ENCODE peak calls at places on chromosomes 7 and 10, in eight cellular contexts. One of them, this sample, is unnamed.

GRCh38 chr7:106814887-106815286 is 50.2 kb upstream of the PIK3CG start:
- DNase-seq in suprapubic skin: no peak
- DNase-seq in A549: no peak
- DNase-seq in sigmoid colon: no peak
- DNase-seq in upper lobe of left lung: no peak
- DNase-seq in tibial nerve: no peak
- DNase-seq in transverse colon: no peak
- DNase-seq in ovary: no peak
- DNase-seq in this sample: no peak

GRCh38 chr7:127415060-127415742 is 22.7 kb upstream of the ZNF800 start:
- DNase-seq in A549: no peak
- DNase-seq in suprapubic skin: no peak
- DNase-seq in tibial nerve: no peak
- DNase-seq in upper lobe of left lung: peak
- DNase-seq in sigmoid colon: no peak
- DNase-seq in transverse colon: no peak
- DNase-seq in ovary: no peak
- DNase-seq in this sample: no peak

GRCh38 chr7:66666313-66666952 is 37.8 kb downstream of the KCTD7 start:
- DNase-seq in transverse colon: no peak
- DNase-seq in suprapubic skin: peak
- DNase-seq in upper lobe of left lung: peak
- DNase-seq in sigmoid colon: no peak
- DNase-seq in ovary: no peak
- DNase-seq in A549: no peak
- DNase-seq in tibial nerve: no peak
- DNase-seq in this sample: no peak

GRCh38 chr7:37433166-37433565 is 15.5 kb downstream of the ELMO1 start:
- DNase-seq in ovary: no peak
- DNase-seq in tibial nerve: no peak
- DNase-seq in A549: peak
- DNase-seq in suprapubic skin: no peak
- DNase-seq in upper lobe of left lung: no peak
- DNase-seq in sigmoid colon: no peak
- DNase-seq in transverse colon: no peak
- DNase-seq in this sample: no peak

GRCh38 chr7:44565097-44565794 is 8.5 kb downstream of the DDX56 start:
- DNase-seq in upper lobe of left lung: peak
- DNase-seq in A549: peak
- DNase-seq in tibial nerve: peak
- DNase-seq in transverse colon: peak
- DNase-seq in sigmoid colon: peak
- DNase-seq in suprapubic skin: no peak
- DNase-seq in ovary: peak
- DNase-seq in this sample: no peak

GRCh38 chr7:49839863-49840262 is 66.4 kb downstream of the VWC2 start:
- DNase-seq in A549: no peak
- DNase-seq in ovary: no peak
- DNase-seq in upper lobe of left lung: peak
- DNase-seq in sigmoid colon: no peak
- DNase-seq in transverse colon: no peak
- DNase-seq in tibial nerve: no peak
- DNase-seq in suprapubic skin: no peak
- DNase-seq in this sample: no peak

GRCh38 chr7:86833360-86833759 is 189.7 kb downstream of the GRM3 start:
- DNase-seq in upper lobe of left lung: no peak
- DNase-seq in transverse colon: no peak
- DNase-seq in A549: no peak
- DNase-seq in tibial nerve: no peak
- DNase-seq in suprapubic skin: no peak
- DNase-seq in ovary: no peak
- DNase-seq in sigmoid colon: no peak
- DNase-seq in this sample: no peak

GRCh38 chr7:28747404-28747803 is 210.7 kb downstream of the TRIL start:
- DNase-seq in upper lobe of left lung: no peak
- DNase-seq in ovary: no peak
- DNase-seq in suprapubic skin: no peak
- DNase-seq in sigmoid colon: no peak
- DNase-seq in transverse colon: no peak
- DNase-seq in tibial nerve: no peak
- DNase-seq in A549: no peak
- DNase-seq in this sample: no peak

GRCh38 chr7:33539198-33539597 is 366.1 kb upstream of the BMPER start:
- DNase-seq in ovary: no peak
- DNase-seq in sigmoid colon: no peak
- DNase-seq in transverse colon: no peak
- DNase-seq in suprapubic skin: no peak
- DNase-seq in tibial nerve: no peak
- DNase-seq in A549: peak
- DNase-seq in upper lobe of left lung: no peak
- DNase-seq in this sample: no peak

GRCh38 chr7:73896454-73896853 is 35.5 kb downstream of the TMEM270 start:
- DNase-seq in transverse colon: no peak
- DNase-seq in sigmoid colon: no peak
- DNase-seq in tibial nerve: no peak
- DNase-seq in upper lobe of left lung: no peak
- DNase-seq in ovary: no peak
- DNase-seq in A549: no peak
- DNase-seq in suprapubic skin: no peak
- DNase-seq in this sample: no peak

GRCh38 chr7:142774826-142775225 is 4.1 kb downstream of the PRSS2 start:
- DNase-seq in sigmoid colon: no peak
- DNase-seq in transverse colon: no peak
- DNase-seq in A549: no peak
- DNase-seq in upper lobe of left lung: no peak
- DNase-seq in suprapubic skin: no peak
- DNase-seq in ovary: no peak
- DNase-seq in tibial nerve: no peak
- DNase-seq in this sample: no peak

GRCh38 chr7:72032934-72033333 is 379.2 kb downstream of the CALN1 start:
- DNase-seq in suprapubic skin: no peak
- DNase-seq in sigmoid colon: no peak
- DNase-seq in upper lobe of left lung: no peak
- DNase-seq in A549: no peak
- DNase-seq in ovary: no peak
- DNase-seq in tibial nerve: no peak
- DNase-seq in transverse colon: no peak
- DNase-seq in this sample: no peak

GRCh38 chr10:122014652-122015248 is 25.8 kb downstream of the TACC2 start:
- DNase-seq in A549: no peak
- DNase-seq in tibial nerve: no peak
- DNase-seq in suprapubic skin: no peak
- DNase-seq in ovary: no peak
- DNase-seq in transverse colon: peak
- DNase-seq in sigmoid colon: no peak
- DNase-seq in upper lobe of left lung: no peak
- DNase-seq in this sample: no peak

GRCh38 chr10:38038107-38038931 is 27.8 kb downstream of the ZNF33A start:
- DNase-seq in upper lobe of left lung: no peak
- DNase-seq in transverse colon: no peak
- DNase-seq in A549: no peak
- DNase-seq in sigmoid colon: no peak
- DNase-seq in tibial nerve: no peak
- DNase-seq in ovary: no peak
- DNase-seq in suprapubic skin: no peak
- DNase-seq in this sample: no peak

GRCh38 chr10:110006358-110007170 is 1.2 kb upstream of the ADD3 start:
- DNase-seq in ovary: no peak
- DNase-seq in transverse colon: peak
- DNase-seq in A549: peak
- DNase-seq in tibial nerve: peak
- DNase-seq in upper lobe of left lung: no peak
- DNase-seq in sigmoid colon: peak
- DNase-seq in suprapubic skin: peak
- DNase-seq in this sample: peak

DNA sequence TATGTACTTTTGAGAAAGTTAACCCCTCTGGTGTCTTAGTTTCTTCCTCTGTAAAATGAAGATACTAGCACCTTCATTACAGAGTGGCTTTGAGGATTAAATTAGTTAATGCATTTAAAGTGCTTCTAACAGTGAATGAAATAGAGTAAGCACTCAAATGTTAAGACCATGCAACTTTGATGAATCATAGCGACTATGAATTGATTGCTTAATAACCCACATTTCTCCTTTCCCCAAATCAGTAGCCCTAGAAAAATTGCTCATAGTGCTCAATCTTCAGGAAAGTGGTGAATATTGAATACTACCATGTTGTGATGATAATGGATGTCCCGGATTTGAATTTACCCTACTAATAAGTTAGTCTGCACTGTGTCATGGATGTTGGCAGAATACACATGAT is 48.1 kb downstream of the CD36 start:
- DNase-seq in A549: no peak
- DNase-seq in upper lobe of left lung: no peak
- DNase-seq in suprapubic skin: no peak
- DNase-seq in transverse colon: no peak
- DNase-seq in ovary: no peak
- DNase-seq in sigmoid colon: no peak
- DNase-seq in tibial nerve: no peak
- DNase-seq in this sample: no peak
- TF ChIP-seq EP300 in A549: no peak
- TF ChIP-seq EP300 in upper lobe of left lung: no peak
- TF ChIP-seq EP300 in suprapubic skin: no peak
- TF ChIP-seq EP300 in transverse colon: no peak
- TF ChIP-seq EP300 in ovary: no peak
- TF ChIP-seq EP300 in sigmoid colon: no peak
- TF ChIP-seq EP300 in tibial nerve: no peak
- TF ChIP-seq EP300 in this sample: no peak

GRCh38 chr7:135753616-135754413 is 5.2 kb upstream of the FAM180A start:
- DNase-seq in upper lobe of left lung: no peak
- DNase-seq in sigmoid colon: no peak
- DNase-seq in transverse colon: no peak
- DNase-seq in A549: no peak
- DNase-seq in ovary: no peak
- DNase-seq in tibial nerve: no peak
- DNase-seq in suprapubic skin: no peak
- DNase-seq in this sample: no peak
- TF ChIP-seq CTCF in upper lobe of left lung: no peak
- TF ChIP-seq CTCF in sigmoid colon: no peak
- TF ChIP-seq CTCF in transverse colon: no peak
- TF ChIP-seq CTCF in A549: no peak
- TF ChIP-seq CTCF in ovary: no peak
- TF ChIP-seq CTCF in tibial nerve: no peak
- TF ChIP-seq CTCF in suprapubic skin: no peak
- TF ChIP-seq CTCF in this sample: no peak

DNA sequence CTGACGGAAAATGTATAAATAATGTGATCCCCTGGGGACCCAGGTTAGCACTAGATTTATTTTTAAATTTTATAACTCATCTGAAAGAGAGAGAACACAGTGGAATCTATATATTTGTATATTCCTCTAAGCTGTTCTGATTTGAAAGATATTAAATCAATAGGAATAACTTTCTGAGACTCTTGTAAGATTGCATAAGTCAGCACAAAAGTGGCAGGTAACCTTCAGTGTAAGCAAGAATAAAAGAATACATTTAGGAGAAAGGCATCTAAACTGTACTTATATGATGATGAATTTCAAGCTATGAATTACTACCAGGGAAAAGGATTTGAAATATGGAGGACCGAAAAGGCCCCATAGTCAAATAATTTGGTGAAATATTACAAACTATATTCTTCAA is 112.8 kb downstream of the TBXAS1 start:
- DNase-seq in ovary: no peak
- DNase-seq in A549: no peak
- DNase-seq in tibial nerve: no peak
- DNase-seq in suprapubic skin: no peak
- DNase-seq in upper lobe of left lung: no peak
- DNase-seq in sigmoid colon: no peak
- DNase-seq in transverse colon: no peak
- DNase-seq in this sample: no peak
- H3K27ac ChIP-seq in ovary: no peak
- H3K27ac ChIP-seq in A549: no peak
- H3K27ac ChIP-seq in tibial nerve: no peak
- H3K27ac ChIP-seq in suprapubic skin: no peak
- H3K27ac ChIP-seq in upper lobe of left lung: no peak
- H3K27ac ChIP-seq in sigmoid colon: no peak
- H3K27ac ChIP-seq in transverse colon: no peak
- H3K27ac ChIP-seq in this sample: no peak

GRCh38 chr7:128836729-128837348 is 6.6 kb downstream of the FLNC start:
- DNase-seq in transverse colon: no peak
- DNase-seq in upper lobe of left lung: peak
- DNase-seq in ovary: no peak
- DNase-seq in suprapubic skin: peak
- DNase-seq in sigmoid colon: no peak
- DNase-seq in A549: no peak
- DNase-seq in tibial nerve: no peak
- DNase-seq in this sample: no peak
- TF ChIP-seq EP300 in transverse colon: no peak
- TF ChIP-seq EP300 in upper lobe of left lung: no peak
- TF ChIP-seq EP300 in ovary: no peak
- TF ChIP-seq EP300 in suprapubic skin: no peak
- TF ChIP-seq EP300 in sigmoid colon: no peak
- TF ChIP-seq EP300 in A549: no peak
- TF ChIP-seq EP300 in tibial nerve: no peak
- TF ChIP-seq EP300 in this sample: no peak

GRCh38 chr10:24722676-24723385 is 856 bp downstream of the ARHGAP21 start:
- DNase-seq in A549: peak
- DNase-seq in tibial nerve: peak
- DNase-seq in sigmoid colon: peak
- DNase-seq in suprapubic skin: peak
- DNase-seq in ovary: peak
- DNase-seq in upper lobe of left lung: peak
- DNase-seq in transverse colon: peak
- DNase-seq in this sample: no peak
- TF ChIP-seq CTCF in A549: no peak
- TF ChIP-seq CTCF in tibial nerve: peak
- TF ChIP-seq CTCF in sigmoid colon: no peak
- TF ChIP-seq CTCF in suprapubic skin: no peak
- TF ChIP-seq CTCF in ovary: no peak
- TF ChIP-seq CTCF in upper lobe of left lung: no peak
- TF ChIP-seq CTCF in transverse colon: no peak
- TF ChIP-seq CTCF in this sample: no peak

GRCh38 chr7:10122573-10123100 is 851.0 kb upstream of the PHF14 start:
- DNase-seq in suprapubic skin: no peak
- DNase-seq in A549: no peak
- DNase-seq in upper lobe of left lung: no peak
- DNase-seq in transverse colon: no peak
- DNase-seq in ovary: no peak
- DNase-seq in sigmoid colon: no peak
- DNase-seq in tibial nerve: peak
- DNase-seq in this sample: no peak

GRCh38 chr7:10117815-10118214 is 855.9 kb upstream of the PHF14 start:
- DNase-seq in upper lobe of left lung: no peak
- DNase-seq in tibial nerve: no peak
- DNase-seq in ovary: no peak
- DNase-seq in transverse colon: no peak
- DNase-seq in suprapubic skin: no peak
- DNase-seq in A549: no peak
- DNase-seq in sigmoid colon: no peak
- DNase-seq in this sample: no peak

GRCh38 chr7:10116511-10116910 is 857.2 kb upstream of the PHF14 start:
- DNase-seq in tibial nerve: no peak
- DNase-seq in upper lobe of left lung: no peak
- DNase-seq in sigmoid colon: no peak
- DNase-seq in transverse colon: no peak
- DNase-seq in suprapubic skin: no peak
- DNase-seq in ovary: no peak
- DNase-seq in A549: no peak
- DNase-seq in this sample: no peak

DNA sequence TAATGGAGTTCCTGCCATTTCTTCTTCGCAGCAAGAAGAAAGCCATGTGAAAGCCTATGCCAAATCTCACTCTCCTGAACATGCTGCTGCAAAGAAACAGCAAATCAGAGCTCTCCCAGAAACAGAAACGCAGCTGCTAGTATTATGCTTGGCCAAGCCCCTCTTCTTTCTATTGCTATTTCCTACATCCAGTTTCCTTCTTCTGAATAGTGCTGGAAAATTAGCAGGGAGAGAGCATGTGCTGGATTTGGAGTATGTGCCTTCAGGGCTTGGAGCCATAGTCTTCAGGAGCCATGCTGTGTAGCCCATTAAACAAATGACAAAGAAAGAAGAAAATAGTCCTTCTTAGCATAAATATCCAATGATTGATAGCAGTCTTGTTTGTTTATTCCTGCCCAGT is 852.0 kb upstream of the PHF14 start:
- DNase-seq in A549: no peak
- DNase-seq in suprapubic skin: no peak
- DNase-seq in transverse colon: no peak
- DNase-seq in sigmoid colon: no peak
- DNase-seq in upper lobe of left lung: no peak
- DNase-seq in ovary: no peak
- DNase-seq in tibial nerve: no peak
- DNase-seq in this sample: no peak
- H3K27ac ChIP-seq in A549: no peak
- H3K27ac ChIP-seq in suprapubic skin: no peak
- H3K27ac ChIP-seq in transverse colon: no peak
- H3K27ac ChIP-seq in sigmoid colon: no peak
- H3K27ac ChIP-seq in upper lobe of left lung: no peak
- H3K27ac ChIP-seq in ovary: no peak
- H3K27ac ChIP-seq in tibial nerve: peak
- H3K27ac ChIP-seq in this sample: no peak